ENCODE peak calls at places on chromosomes 16 and 17, in ten cellular contexts. R is thoracic aorta; M is esophagus squamous epithelium; X is lower leg skin; F is skeletal muscle cell; I is HL-60; Z is body of pancreas; S is right atrium auricular region; O is CD8-positive, alpha-beta memory T cell; K is CD8-positive, alpha-beta T cell. H is an unnamed sample.
A peak's percentile ranks its signal among the peaks of the same experiment; 100 is the strongest.

GRCh38 chr16:28279006-28279405 is 13.3 kb upstream of the SBK1 start:
- DNase-seq in R (no peak), M (no peak), X (no peak), F (no peak), I (no peak), Z (no peak), S (no peak), O (no peak), K (no peak), H (no peak)

GRCh38 chr16:81885976-81886586 is 107.0 kb downstream of the PLCG2 start:
- DNase-seq in R (no peak), M (no peak), X (no peak), F (no peak), I (peak; percentile 42), Z (no peak), S (no peak), O (peak; percentile 13), K (no peak), H (no peak)

GRCh38 chr16:55622930-55623561 is 32.7 kb upstream of the SLC6A2 start:
- DNase-seq in R (no peak), M (no peak), X (no peak), F (no peak), I (no peak), Z (no peak), S (no peak), O (no peak), K (no peak), H (no peak)

GRCh38 chr16:46638947-46639925 is 18.1 kb upstream of the SHCBP1 start:
- DNase-seq in R (no peak), M (no peak), X (no peak), F (peak; percentile 18), I (no peak), Z (no peak), S (no peak), O (no peak), K (no peak), H (no peak)

GRCh38 chr16:11403534-11403795 is 58.2 kb downstream of the RMI2 start:
- DNase-seq in R (no peak), M (no peak), X (no peak), F (no peak), I (no peak), Z (no peak), S (no peak), O (no peak), K (no peak), H (no peak)

GRCh38 chr17:1648582-1649115 is 1.0 kb downstream of the RILP start:
- DNase-seq in R (peak; percentile 82), M (no peak), X (peak; percentile 91), F (peak; percentile 77), I (peak; percentile 80), Z (peak; percentile 96), S (peak; percentile 92), O (peak; percentile 94), K (peak; percentile 90), H (peak; percentile 96)

GRCh38 chr16:75566889-75567255 is 693 bp downstream of the GABARAPL2 start:
- DNase-seq in R (no peak), M (no peak), X (no peak), F (no peak), I (no peak), Z (peak; percentile 16), S (no peak), O (peak; percentile 10), K (no peak), H (no peak)

GRCh38 chr17:8444506-8444905 is 8.8 kb downstream of the NDEL1 start:
- DNase-seq in R (no peak), M (no peak), X (no peak), F (no peak), I (no peak), Z (no peak), S (no peak), O (no peak), K (no peak), H (no peak)

GRCh38 chr17:38351412-38352222 is at the start of gene SOCS7:
- DNase-seq in R (peak; percentile 74), M (peak; percentile 29), X (peak; percentile 78), F (peak; percentile 72), I (peak; percentile 91), Z (peak; percentile 94), S (peak; percentile 87), O (peak; percentile 89), K (peak; percentile 80), H (peak; percentile 96)

GRCh38 chr16:9226924-9227323 is 135.5 kb downstream of the HAPSTR1 start:
- DNase-seq in R (no peak), M (no peak), X (no peak), F (no peak), I (no peak), Z (no peak), S (no peak), O (no peak), K (no peak), H (no peak)

GRCh38 chr16:12305847-12306246 is 329.3 kb downstream of the SNX29 start:
- DNase-seq in R (no peak), M (no peak), X (no peak), F (no peak), I (no peak), Z (no peak), S (no peak), O (no peak), K (no peak), H (no peak)

GRCh38 chr17:41917957-41918391 is 777 bp downstream of the ACLY start:
- DNase-seq in R (no peak), M (no peak), X (peak; percentile 28), F (no peak), I (peak; percentile 14), Z (peak; percentile 70), S (peak; percentile 63), O (peak; percentile 27), K (no peak), H (peak; percentile 79)

GRCh38 chr17:81814748-81815645 is 11.0 kb downstream of the GCGR start:
- DNase-seq in R (no peak), M (no peak), X (no peak), F (no peak), I (no peak), Z (peak; percentile 66), S (no peak), O (no peak), K (no peak), H (no peak)

GRCh38 chr16:1535391-1536291 is 2.2 kb downstream of the TMEM204 start:
- DNase-seq in R (no peak), M (no peak), X (no peak), F (no peak), I (no peak), Z (no peak), S (no peak), O (no peak), K (no peak), H (no peak)

GRCh38 chr16:4409081-4409932 is 7.1 kb downstream of the CORO7 start:
- DNase-seq in R (no peak), M (no peak), X (no peak), F (peak; percentile 55), I (no peak), Z (no peak), S (no peak), O (no peak), K (no peak), H (no peak)

GRCh38 chr17:7004398-7005253 is 7.8 kb upstream of the RNASEK start:
- DNase-seq in R (no peak), M (no peak), X (no peak), F (no peak), I (peak; percentile 47), Z (no peak), S (no peak), O (peak; percentile 69), K (no peak), H (no peak)

GRCh38 chr17:6408271-6408670 is 26.6 kb downstream of the AIPL1 start:
- DNase-seq in R (no peak), M (no peak), X (no peak), F (no peak), I (no peak), Z (no peak), S (no peak), O (no peak), K (no peak), H (no peak)

GRCh38 chr16:87661561-87661960 is 59.3 kb downstream of the JPH3 start:
- DNase-seq in R (no peak), M (no peak), X (no peak), F (no peak), I (peak; percentile 86), Z (no peak), S (no peak), O (no peak), K (no peak), H (peak; percentile 44)

GRCh38 chr16:4404247-4404966 is 12.0 kb downstream of the CORO7 start:
- DNase-seq in R (no peak), M (no peak), X (no peak), F (no peak), I (peak; percentile 46), Z (no peak), S (no peak), O (peak; percentile 34), K (no peak), H (no peak)

GRCh38 chr17:7850970-7851437 is 3.9 kb upstream of the TMEM88 start:
- DNase-seq in R (no peak), M (no peak), X (peak; percentile 14), F (no peak), I (no peak), Z (no peak), S (no peak), O (no peak), K (no peak), H (no peak)

GRCh38 chr16:11494029-11494428 is 92.7 kb downstream of the LITAF start:
- DNase-seq in R (no peak), M (no peak), X (no peak), F (no peak), I (no peak), Z (no peak), S (no peak), O (no peak), K (no peak), H (no peak)

GRCh38 chr16:86497551-86498021 is 12.7 kb upstream of the FOXF1 start:
- DNase-seq in R (no peak), M (no peak), X (no peak), F (no peak), I (no peak), Z (no peak), S (no peak), O (no peak), K (no peak), H (no peak)
- H3K4me3 ChIP-seq in R (no peak overlapping the region), M (peak overlapping the region; percentile 63), X (no peak overlapping the region), F (no peak overlapping the region), I (no peak overlapping the region), Z (no peak overlapping the region), S (no peak overlapping the region), O (no peak overlapping the region), K (no peak overlapping the region), H (no peak overlapping the region)

GRCh38 chr17:18224428-18225120 is 861 bp upstream of the LLGL1 start:
- DNase-seq in R (no peak), M (no peak), X (no peak), F (no peak), I (no peak), Z (no peak), S (peak; percentile 63), O (no peak), K (no peak), H (no peak)
- H3K4me3 ChIP-seq in R (peak overlapping the region; percentile 67), M (peak overlapping the region; percentile 82), X (no peak overlapping the region), F (peak overlapping the region; percentile 36), I (peak overlapping the region; percentile 23), Z (no peak overlapping the region), S (peak overlapping the region; percentile 46), O (peak overlapping the region; percentile 45), K (peak overlapping the region; percentile 43), H (peak overlapping the region; percentile 65)

GRCh38 chr16:3035972-3036725 is 595 bp downstream of the BICDL2 start:
- DNase-seq in R (no peak), M (no peak), X (no peak), F (no peak), I (no peak), Z (peak; percentile 85), S (no peak), O (no peak), K (no peak), H (no peak)
- H3K4me3 ChIP-seq in R (peak overlapping the region; percentile 31), M (peak overlapping the region; percentile 71), X (no peak overlapping the region), F (no peak overlapping the region), I (no peak overlapping the region), Z (peak overlapping the region; percentile 92), S (peak overlapping the region; percentile 12), O (no peak overlapping the region), K (no peak overlapping the region), H (no peak overlapping the region)

GRCh38 chr17:63452979-63453551 is 7.0 kb upstream of the CYB561 start:
- DNase-seq in R (no peak), M (no peak), X (no peak), F (no peak), I (no peak), Z (no peak), S (no peak), O (no peak), K (no peak), H (no peak)
- H3K4me3 ChIP-seq in R (no peak overlapping the region), M (no peak overlapping the region), X (no peak overlapping the region), F (no peak overlapping the region), I (no peak overlapping the region), Z (no peak overlapping the region), S (no peak overlapping the region), O (no peak overlapping the region), K (no peak overlapping the region), H (no peak overlapping the region)